ENCODE peak calls at places on chromosomes 16 and 17, in four cellular contexts. D is HFFc6; Y is stimulated activated CD8-positive, alpha-beta memory T cell treated with anti-CD3 and anti-CD28 coated beads, Interleukin-4, amount 100 ng/mL, for 4 hours; E is erythroblast. A is an unnamed sample.

GRCh38 chr17:68602267-68602644 is 1.1 kb upstream of the FAM20A start:
- DNase-seq in D (no peak), Y (no peak), E (no peak), A (no peak)

GRCh38 chr16:77223184-77223583 is 24.0 kb downstream of the SYCE1L start:
- DNase-seq in D (no peak), Y (no peak), E (peak), A (no peak)

GRCh38 chr16:4288148-4288921 is 15.5 kb upstream of the TFAP4 start:
- DNase-seq in D (peak), Y (peak), E (peak), A (peak)

GRCh38 chr17:72955391-72956140 is 136.9 kb downstream of the SLC39A11 start:
- DNase-seq in D (no peak), Y (no peak), E (no peak), A (no peak)

GRCh38 chr16:86277236-86277635 is 233.1 kb upstream of the FOXF1 start:
- DNase-seq in D (no peak), Y (no peak), E (no peak), A (no peak)

GRCh38 chr17:78412403-78412802 is 34.0 kb downstream of the PGS1 start:
- DNase-seq in D (no peak), Y (no peak), E (no peak), A (no peak)

GRCh38 chr17:56812971-56813388 is 20.7 kb downstream of the C17orf67 start:
- DNase-seq in D (no peak), Y (no peak), E (no peak), A (no peak)

GRCh38 chr17:75819116-75819515 is 25.1 kb downstream of the UNC13D start:
- DNase-seq in D (no peak), Y (no peak), E (no peak), A (no peak)

GRCh38 chr16:84741351-84741791 is 41.6 kb downstream of the USP10 start:
- DNase-seq in D (peak), Y (no peak), E (no peak), A (no peak)

GRCh38 chr16:24088011-24088410 is 168.1 kb upstream of the CACNG3 start:
- DNase-seq in D (no peak), Y (no peak), E (no peak), A (no peak)

GRCh38 chr17:58648236-58648635 is 43.6 kb downstream of the TEX14 start:
- DNase-seq in D (no peak), Y (no peak), E (no peak), A (no peak)

GRCh38 chr17:41796066-41796895 is 9.8 kb upstream of the JUP start:
- DNase-seq in D (no peak), Y (no peak), E (no peak), A (no peak)

GRCh38 chr16:57305159-57305811 is 20.8 kb upstream of the PLLP start:
- DNase-seq in D (no peak), Y (no peak), E (no peak), A (no peak)

GRCh38 chr17:74780443-74781238 is 4.5 kb upstream of the NAT9 start:
- DNase-seq in D (peak), Y (no peak), E (peak), A (no peak)

GRCh38 chr17:17679243-17679642 is 2.0 kb upstream of the RAI1 start:
- DNase-seq in D (no peak), Y (no peak), E (no peak), A (no peak)

GRCh38 chr17:68468785-68469184 is 11.5 kb upstream of the WIPI1 start:
- DNase-seq in D (no peak), Y (no peak), E (no peak), A (no peak)

GRCh38 chr17:18015603-18016002 is 23.4 kb downstream of the ATPAF2 start:
- DNase-seq in D (no peak), Y (no peak), E (no peak), A (no peak)

GRCh38 chr16:87921236-87921773 is 15.0 kb downstream of the CA5A start:
- DNase-seq in D (no peak), Y (no peak), E (no peak), A (no peak)

GRCh38 chr16:48014349-48015135 is 141.3 kb downstream of the ABCC12 start:
- DNase-seq in D (peak), Y (no peak), E (no peak), A (no peak)

GRCh38 chr16:73037331-73037745 is 10.6 kb downstream of the ZFHX3 start:
- DNase-seq in D (no peak), Y (no peak), E (no peak), A (no peak)

GRCh38 chr16:57113042-57113453 is 20.7 kb downstream of the CPNE2 start:
- DNase-seq in D (peak), Y (no peak), E (no peak), A (no peak)

GRCh38 chr16:85971877-85972638 is 73.1 kb downstream of the IRF8 start:
- DNase-seq in D (no peak), Y (no peak), E (no peak), A (no peak)

GRCh38 chr16:87457724-87458423 is 35.0 kb downstream of the ZCCHC14 start:
- DNase-seq in D (peak), Y (peak), E (no peak), A (peak)

GRCh38 chr16:26316683-26317464 is 625.1 kb downstream of the HS3ST4 start:
- DNase-seq in D (no peak), Y (no peak), E (no peak), A (no peak)

GRCh38 chr17:63419949-63420867 is 25.9 kb downstream of the CYB561 start:
- DNase-seq in D (no peak), Y (no peak), E (peak), A (no peak)

GRCh38 chr16:57187508-57187854 is 1.4 kb downstream of the RSPRY1 start:
- DNase-seq in D (no peak), Y (no peak), E (no peak), A (no peak)

GRCh38 chr16:11310997-11311561 is 29.9 kb upstream of the PRM1 start:
- DNase-seq in D (no peak), Y (no peak), E (no peak), A (no peak)

GRCh38 chr16:79380990-79381389 is 219.5 kb downstream of the MAF start:
- DNase-seq in D (no peak), Y (no peak), E (no peak), A (no peak)

GRCh38 chr17:2853722-2854580 is 57.7 kb downstream of the RAP1GAP2 start:
- DNase-seq in D (no peak), Y (no peak), E (no peak), A (no peak)

GRCh38 chr17:62804822-62805221 is 3.3 kb downstream of the MARCHF10 start:
- DNase-seq in D (peak), Y (no peak), E (no peak), A (no peak)

GRCh38 chr17:81242421-81243332 is 3.6 kb downstream of the NDUFAF8 start:
- DNase-seq in D (no peak), Y (no peak), E (no peak), A (no peak)

GRCh38 chr16:10180771-10181163 is 1.5 kb downstream of the GRIN2A start:
- DNase-seq in D (no peak), Y (no peak), E (peak), A (no peak)

GRCh38 chr16:84963046-84963445 is 48.3 kb downstream of the ZDHHC7 start:
- DNase-seq in D (no peak), Y (no peak), E (no peak), A (no peak)

GRCh38 chr16:17161034-17161433 is 309.7 kb downstream of the XYLT1 start:
- DNase-seq in D (no peak), Y (no peak), E (no peak), A (no peak)

GRCh38 chr17:29291163-29291752 is 2.7 kb downstream of the NUFIP2 start:
- DNase-seq in D (peak), Y (no peak), E (peak), A (peak)

GRCh38 chr17:31696184-31696602 is 162.9 kb downstream of the COPRS start:
- DNase-seq in D (peak), Y (no peak), E (no peak), A (peak)

GRCh38 chr16:27253526-27253930 is 15.0 kb downstream of the NSMCE1 start:
- DNase-seq in D (peak), Y (no peak), E (no peak), A (peak)

GRCh38 chr17:40307001-40307690 is 1.8 kb upstream of the RARA start:
- DNase-seq in D (peak), Y (no peak), E (peak), A (no peak)

GRCh38 chr17:20091161-20092029 is 82.2 kb downstream of the SPECC1 start:
- DNase-seq in D (no peak), Y (no peak), E (no peak), A (no peak)

GRCh38 chr16:89600427-89600826 is 13.0 kb upstream of the DPEP1 start:
- DNase-seq in D (no peak), Y (no peak), E (no peak), A (no peak)